ENCODE peak calls at places on chromosomes 16 and 17, in nine cellular contexts. I is tibial nerve; P is HCT116; X is bronchial epithelial cell; Y is activated naive CD4-positive, alpha-beta T cell; F is colonic mucosa; C is gastrocnemius medialis; W is fibroblast of the aortic adventitia; V is AG09319. Q is an unnamed sample.

GRCh38 chr17:50267074-50267841 is 7.0 kb upstream of the TMEM92 start:
- DNase-seq in I (no peak), P (no peak), X (no peak), Y (no peak), F (peak; percentile 17), C (no peak), W (peak; percentile 55), V (no peak), Q (no peak)

GRCh38 chr16:89845417-89845816 is 17.1 kb downstream of the SPIRE2 start:
- DNase-seq in I (no peak), P (no peak), X (no peak), Y (peak; percentile 11), F (no peak), C (no peak), W (no peak), V (no peak), Q (no peak)

GRCh38 chr17:70327279-70327678 is 157.9 kb downstream of the KCNJ2 start:
- DNase-seq in I (no peak), P (no peak), X (no peak), Y (no peak), F (no peak), C (no peak), W (no peak), V (no peak), Q (no peak)

GRCh38 chr17:81139428-81139827 is 25.9 kb upstream of the PVALEF start:
- DNase-seq in I (no peak), P (no peak), X (no peak), Y (no peak), F (no peak), C (no peak), W (no peak), V (no peak), Q (no peak)

GRCh38 chr16:31093132-31093703 is 1.4 kb downstream of the VKORC1 start:
- DNase-seq in I (no peak), P (no peak), X (no peak), Y (no peak), F (peak; percentile 34), C (no peak), W (no peak), V (no peak), Q (peak; percentile 50)

GRCh38 chr17:44797809-44798208 is 32.3 kb downstream of the GJC1 start:
- DNase-seq in I (no peak), P (no peak), X (no peak), Y (no peak), F (no peak), C (no peak), W (no peak), V (no peak), Q (no peak)

GRCh38 chr16:57485916-57486857 is at the start of gene DOK4:
- DNase-seq in I (peak; percentile 67), P (no peak), X (peak; percentile 62), Y (peak; percentile 59), F (peak; percentile 88), C (peak; percentile 43), W (peak; percentile 56), V (peak; percentile 19), Q (peak; percentile 74)

GRCh38 chr17:53409588-53409987 is 413.1 kb upstream of the KIF2B start:
- DNase-seq in I (no peak), P (no peak), X (no peak), Y (no peak), F (no peak), C (no peak), W (no peak), V (no peak), Q (no peak)

GRCh38 chr17:78141437-78142112 is 4.6 kb upstream of the C17orf99 start:
- DNase-seq in I (no peak), P (no peak), X (no peak), Y (no peak), F (no peak), C (no peak), W (no peak), V (no peak), Q (peak; percentile 20)

GRCh38 chr17:55286681-55287589 is 22.2 kb downstream of the HLF start:
- DNase-seq in I (no peak), P (peak; percentile 54), X (peak; percentile 86), Y (no peak), F (no peak), C (no peak), W (peak; percentile 62), V (no peak), Q (peak; percentile 35)

GRCh38 chr17:17568772-17569195 is 22.7 kb downstream of the PEMT start:
- DNase-seq in I (peak; percentile 67), P (peak; percentile 10), X (peak; percentile 38), Y (peak; percentile 12), F (peak; percentile 90), C (peak; percentile 65), W (peak; percentile 37), V (no peak), Q (peak; percentile 28)

GRCh38 chr16:75483222-75483621 is 12.0 kb downstream of the CHST6 start:
- DNase-seq in I (no peak), P (peak; percentile 97), X (peak; percentile 100), Y (no peak), F (no peak), C (peak; percentile 14), W (no peak), V (no peak), Q (peak; percentile 97)

GRCh38 chr17:82881900-82882714 is 42.3 kb upstream of the ZNF750 start:
- DNase-seq in I (peak; percentile 74), P (no peak), X (no peak), Y (no peak), F (peak; percentile 66), C (peak; percentile 70), W (peak; percentile 45), V (no peak), Q (no peak)

GRCh38 chr17:47789611-47790520 is 31.7 kb downstream of the OSBPL7 start:
- DNase-seq in I (peak; percentile 19), P (no peak), X (peak; percentile 25), Y (no peak), F (peak; percentile 32), C (no peak), W (peak; percentile 34), V (no peak), Q (peak; percentile 50)

GRCh38 chr16:2737895-2738418 is 14.5 kb upstream of the SRRM2 start:
- DNase-seq in I (no peak), P (no peak), X (no peak), Y (no peak), F (no peak), C (no peak), W (no peak), V (no peak), Q (no peak)

GRCh38 chr17:8941980-8942617 is 23.4 kb downstream of the PIK3R5 start:
- DNase-seq in I (no peak), P (no peak), X (no peak), Y (no peak), F (no peak), C (no peak), W (no peak), V (no peak), Q (no peak)

GRCh38 chr16:64738321-64738960 is 383.4 kb downstream of the CDH11 start:
- DNase-seq in I (no peak), P (no peak), X (peak; percentile 33), Y (no peak), F (no peak), C (no peak), W (peak; percentile 38), V (no peak), Q (no peak)

Q was measured in mammary epithelial cell.